ENCODE peak calls at places on chromosome 16, in eight cellular contexts. A, L, J, H, V, E, F and N are unnamed samples.

GRCh38 chr16:630024-630814 is 566 bp upstream of the WFIKKN1 start:
- DNase-seq in A (no peak), L (no peak), J (no peak), H (peak; percentile 57), V (no peak), E (no peak), F (no peak), N (peak; percentile 63)

GRCh38 chr16:87180069-87180468 is 137.1 kb downstream of the C16orf95 start:
- DNase-seq in A (no peak), L (no peak), J (no peak), H (no peak), V (no peak), E (no peak), F (no peak), N (no peak)

GRCh38 chr16:86052115-86052670 is 153.2 kb downstream of the IRF8 start:
- DNase-seq in A (no peak), L (no peak), J (no peak), H (no peak), V (no peak), E (no peak), F (no peak), N (no peak)

GRCh38 chr16:3761375-3762079 is 44.2 kb upstream of the TRAP1 start:
- DNase-seq in A (no peak), L (no peak), J (no peak), H (no peak), V (no peak), E (no peak), F (no peak), N (no peak)

GRCh38 chr16:54194008-54194731 is 92.4 kb downstream of the IRX3 start:
- DNase-seq in A (peak; percentile 59), L (no peak), J (no peak), H (peak; percentile 34), V (peak; percentile 47), E (peak; percentile 33), F (no peak), N (no peak)

GRCh38 chr16:79370736-79371135 is 229.8 kb downstream of the MAF start:
- DNase-seq in A (no peak), L (no peak), J (no peak), H (no peak), V (no peak), E (no peak), F (no peak), N (no peak)

GRCh38 chr16:78925071-78925714 is 675.3 kb downstream of the MAF start:
- DNase-seq in A (peak; percentile 3), L (no peak), J (peak; percentile 3), H (no peak), V (no peak), E (no peak), F (no peak), N (peak; percentile 46)

GRCh38 chr16:30359871-30360170 is 4.7 kb upstream of the CD2BP2 start:
- DNase-seq in A (no peak), L (no peak), J (no peak), H (no peak), V (no peak), E (no peak), F (no peak), N (no peak)

GRCh38 chr16:61721561-61721960 is 314.7 kb downstream of the CDH8 start:
- DNase-seq in A (no peak), L (no peak), J (no peak), H (no peak), V (no peak), E (no peak), F (no peak), N (no peak)

GRCh38 chr16:76237471-76237870 is 39.7 kb upstream of the CNTNAP4 start:
- DNase-seq in A (no peak), L (no peak), J (no peak), H (no peak), V (no peak), E (no peak), F (no peak), N (no peak)

GRCh38 chr16:86464044-86464443 is 46.3 kb upstream of the FOXF1 start:
- DNase-seq in A (no peak), L (no peak), J (no peak), H (no peak), V (no peak), E (no peak), F (no peak), N (no peak)

GRCh38 chr16:13961099-13961811 is 41.3 kb downstream of the ERCC4 start:
- DNase-seq in A (peak; percentile 86), L (no peak), J (no peak), H (no peak), V (no peak), E (no peak), F (no peak), N (no peak)

GRCh38 chr16:89737341-89738071 is 16.2 kb downstream of the ZNF276 start:
- DNase-seq in A (no peak), L (no peak), J (no peak), H (no peak), V (no peak), E (no peak), F (no peak), N (no peak)

GRCh38 chr16:10123141-10123540 is 59.1 kb downstream of the GRIN2A start:
- DNase-seq in A (no peak), L (no peak), J (no peak), H (no peak), V (no peak), E (no peak), F (no peak), N (no peak)

GRCh38 chr16:15483857-15484256 is 49.5 kb downstream of the BMERB1 start:
- DNase-seq in A (no peak), L (no peak), J (no peak), H (no peak), V (no peak), E (no peak), F (no peak), N (no peak)

GRCh38 chr16:31455601-31456314 is 3.5 kb upstream of the ARMC5 start:
- DNase-seq in A (peak; percentile 45), L (no peak), J (no peak), H (no peak), V (no peak), E (no peak), F (no peak), N (no peak)

GRCh38 chr16:53018834-53019416 is 33.8 kb downstream of the CHD9NB start:
- DNase-seq in A (no peak), L (no peak), J (no peak), H (no peak), V (no peak), E (no peak), F (no peak), N (no peak)

GRCh38 chr16:47504599-47504998 is 43.5 kb downstream of the PHKB start:
- DNase-seq in A (peak; percentile 59), L (no peak), J (no peak), H (no peak), V (no peak), E (no peak), F (no peak), N (no peak)

GRCh38 chr16:15993946-15994665 is 44.7 kb downstream of the ABCC1 start:
- DNase-seq in A (peak; percentile 78), L (no peak), J (no peak), H (no peak), V (no peak), E (no peak), F (no peak), N (no peak)

GRCh38 chr16:55000595-55000994 is 69.9 kb downstream of the IRX5 start:
- DNase-seq in A (peak; percentile 5), L (no peak), J (no peak), H (no peak), V (no peak), E (no peak), F (no peak), N (no peak)

GRCh38 chr16:73126453-73126853 is 78.5 kb upstream of the ZFHX3 start:
- DNase-seq in A (peak; percentile 92), L (no peak), J (no peak), H (no peak), V (peak; percentile 70), E (no peak), F (no peak), N (no peak)

GRCh38 chr16:50884066-50884860 is 142.4 kb downstream of the CYLD start:
- DNase-seq in A (no peak), L (peak; percentile 3), J (peak; percentile 6), H (peak; percentile 33), V (no peak), E (no peak), F (no peak), N (peak; percentile 55)

GRCh38 chr16:32116080-32116479 is 137.0 kb upstream of the TP53TG3D start:
- DNase-seq in A (no peak), L (no peak), J (no peak), H (no peak), V (no peak), E (no peak), F (no peak), N (no peak)

GRCh38 chr16:84038491-84038890 is 4.1 kb downstream of the SLC38A8 start:
- DNase-seq in A (no peak), L (no peak), J (no peak), H (no peak), V (no peak), E (no peak), F (no peak), N (no peak)

GRCh38 chr16:2004795-2005517 is 4.7 kb downstream of the ZNF598 start:
- DNase-seq in A (no peak), L (no peak), J (no peak), H (no peak), V (no peak), E (no peak), F (no peak), N (no peak)

GRCh38 chr16:8673611-8674412 is 605 bp upstream of the ABAT start:
- DNase-seq in A (no peak), L (no peak), J (no peak), H (no peak), V (no peak), E (no peak), F (no peak), N (no peak)

GRCh38 chr16:28984619-28985135 is at the start of gene LAT:
- DNase-seq in A (no peak), L (no peak), J (peak; percentile 57), H (no peak), V (no peak), E (no peak), F (no peak), N (no peak)

GRCh38 chr16:90034504-90034903 is 15.2 kb upstream of the DBNDD1 start:
- DNase-seq in A (no peak), L (no peak), J (no peak), H (no peak), V (no peak), E (no peak), F (no peak), N (no peak)

GRCh38 chr16:5056347-5056746 is 9.4 kb downstream of the C16orf89 start:
- DNase-seq in A (no peak), L (peak; percentile 8), J (no peak), H (peak; percentile 49), V (no peak), E (no peak), F (no peak), N (peak; percentile 57)

GRCh38 chr16:3026003-3026378 is 2.2 kb downstream of the THOC6 start:
- DNase-seq in A (no peak), L (no peak), J (no peak), H (no peak), V (no peak), E (no peak), F (no peak), N (no peak)

GRCh38 chr16:72946474-72947194 is 101.3 kb downstream of the ZFHX3 start:
- DNase-seq in A (no peak), L (no peak), J (no peak), H (no peak), V (no peak), E (no peak), F (no peak), N (no peak)